ENCODE peak calls at places on chromosomes 3 and 15, in six cellular contexts. Y is endodermal cell; Z is CD8-positive, alpha-beta T cell; H is foreskin fibroblast; U is D721Med; T is pancreas. W is an unnamed sample.

GRCh38 chr3:183491923-183492848 is 63.3 kb downstream of the KLHL6 start:
- DNase-seq in Y (peak; percentile 44), Z (no peak), H (no peak), U (no peak), T (no peak), W (no peak)

GRCh38 chr3:153856932-153857331 is 264.3 kb upstream of the ARHGEF26 start:
- DNase-seq in Y (no peak), Z (no peak), H (no peak), U (no peak), T (no peak), W (no peak)

GRCh38 chr3:44114142-44114541 is 127.5 kb upstream of the TOPAZ1 start:
- DNase-seq in Y (peak; percentile 93), Z (peak; percentile 41), H (no peak), U (no peak), T (peak; percentile 57), W (no peak)

GRCh38 chr15:26807517-26808427 is 34.9 kb upstream of the GABRB3 start:
- DNase-seq in Y (no peak), Z (no peak), H (no peak), U (no peak), T (no peak), W (no peak)

GRCh38 chr3:84008623-84009022 is 950.2 kb upstream of the CADM2 start:
- DNase-seq in Y (no peak), Z (no peak), H (no peak), U (no peak), T (no peak), W (no peak)

GRCh38 chr3:129126726-129127280 is 5.2 kb upstream of the RAB43 start:
- DNase-seq in Y (no peak), Z (no peak), H (no peak), U (no peak), T (no peak), W (no peak)

GRCh38 chr15:26866298-26867198 is at the start of gene GABRA5:
- DNase-seq in Y (peak; percentile 93), Z (no peak), H (no peak), U (peak; percentile 57), T (peak; percentile 32), W (no peak)

GRCh38 chr3:195544634-195545033 is 1.5 kb upstream of the PPP1R2 start:
- DNase-seq in Y (no peak), Z (no peak), H (no peak), U (no peak), T (peak; percentile 38), W (no peak)

GRCh38 chr15:87735536-87735935 is 521.0 kb downstream of the NTRK3 start:
- DNase-seq in Y (no peak), Z (no peak), H (no peak), U (no peak), T (no peak), W (no peak)

GRCh38 chr3:46705751-46706572 is 4.8 kb downstream of the TMIE start:
- DNase-seq in Y (peak; percentile 69), Z (no peak), H (peak; percentile 64), U (no peak), T (no peak), W (peak; percentile 18)

GRCh38 chr15:39896101-39896500 is 24.0 kb downstream of the GPR176 start:
- DNase-seq in Y (no peak), Z (no peak), H (no peak), U (no peak), T (no peak), W (no peak)

GRCh38 chr15:59274126-59274970 is 67.7 kb downstream of the LDHAL6B start:
- DNase-seq in Y (no peak), Z (no peak), H (peak; percentile 33), U (no peak), T (no peak), W (no peak)

GRCh38 chr3:15261274-15261673 is 55.2 kb downstream of the CAPN7 start:
- DNase-seq in Y (no peak), Z (no peak), H (no peak), U (no peak), T (no peak), W (no peak)

GRCh38 chr3:15256861-15257341 is 50.9 kb downstream of the CAPN7 start:
- DNase-seq in Y (no peak), Z (no peak), H (no peak), U (no peak), T (no peak), W (no peak)

GRCh38 chr3:15260531-15260930 is 54.5 kb downstream of the CAPN7 start:
- DNase-seq in Y (no peak), Z (no peak), H (no peak), U (no peak), T (no peak), W (no peak)

GRCh38 chr3:15262021-15262420 is 56.0 kb downstream of the CAPN7 start:
- DNase-seq in Y (no peak), Z (no peak), H (no peak), U (no peak), T (no peak), W (no peak)

DNA sequence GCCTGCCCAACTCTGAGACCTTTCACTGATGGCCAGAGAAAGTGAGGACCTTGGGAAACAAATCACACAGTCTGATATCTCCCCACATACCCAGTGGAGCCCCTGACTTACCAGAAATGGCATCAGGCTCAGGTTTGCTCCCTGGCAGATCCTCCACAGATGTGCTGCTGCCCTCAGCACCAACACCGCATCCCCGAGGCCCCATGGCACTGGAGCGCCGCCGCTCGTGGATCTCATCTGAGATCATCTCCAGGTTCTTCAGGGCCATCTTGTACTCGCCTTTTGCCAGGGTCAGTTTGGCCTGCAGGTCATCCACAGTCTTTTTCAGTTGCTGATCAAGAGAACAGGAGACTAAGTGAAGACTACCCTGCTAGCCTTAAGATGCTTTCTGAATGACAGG is 52.7 kb downstream of the CAPN7 start:
- DNase-seq in Y (no peak), Z (no peak), H (no peak), U (no peak), T (no peak), W (no peak)
- TF ChIP-seq CTCF in Y (no peak), Z (no peak), H (no peak), U (no peak), T (no peak), W (no peak)

DNA sequence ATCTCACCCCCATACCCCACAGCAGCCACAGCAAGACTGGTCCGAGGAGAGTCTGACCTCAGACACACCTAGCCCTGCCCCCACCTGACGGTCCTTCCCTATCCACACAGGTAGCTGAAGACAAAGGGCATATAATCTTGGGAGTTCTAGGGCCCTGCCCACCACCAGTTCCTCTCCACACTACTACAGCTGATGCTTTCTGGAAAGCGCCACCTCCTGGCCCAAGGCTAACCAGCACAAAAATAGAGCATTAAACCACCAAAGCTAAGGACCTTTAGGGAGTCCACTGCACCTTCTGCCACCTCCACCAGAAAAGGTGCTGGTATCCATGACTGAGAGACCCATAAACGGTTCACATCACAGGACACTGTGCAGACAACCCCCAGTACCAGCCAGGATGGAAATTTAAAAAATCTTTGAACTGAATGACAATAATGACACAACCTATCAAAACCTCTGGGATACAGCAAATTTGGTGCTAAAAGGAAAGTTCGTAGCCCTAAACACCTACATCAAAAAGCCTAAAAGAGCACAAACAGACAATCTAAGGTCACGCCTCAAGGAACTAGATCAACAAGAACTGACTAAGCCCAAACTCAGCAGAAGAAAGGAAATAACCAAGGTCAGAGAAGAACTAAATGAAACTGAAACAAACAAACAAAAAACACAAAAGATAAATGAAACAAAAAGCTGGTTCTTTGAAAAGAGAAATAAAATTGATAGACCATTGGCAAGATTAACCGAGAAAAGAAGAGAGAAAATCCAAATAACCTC is 122.1 kb upstream of the TPRG1 start:
- DNase-seq in Y (peak; percentile 68), Z (no peak), H (no peak), U (no peak), T (no peak), W (no peak)
- TF ChIP-seq CTCF in Y (peak; percentile 66), Z (no peak), H (no peak), U (no peak), T (no peak), W (no peak)

GRCh38 chr3:169311366-169311765 is 352.1 kb downstream of the MECOM start:
- DNase-seq in Y (no peak), Z (no peak), H (no peak), U (no peak), T (no peak), W (no peak)
- TF ChIP-seq CTCF in Y (no peak), Z (no peak), H (no peak), U (no peak), T (no peak), W (no peak)

GRCh38 chr3:65438612-65439011 is 600.1 kb downstream of the MAGI1 start:
- DNase-seq in Y (no peak), Z (no peak), H (no peak), U (no peak), T (no peak), W (no peak)

GRCh38 chr3:65433480-65433879 is 605.2 kb downstream of the MAGI1 start:
- DNase-seq in Y (no peak), Z (no peak), H (no peak), U (no peak), T (no peak), W (no peak)

GRCh38 chr3:65439641-65440040 is 599.1 kb downstream of the MAGI1 start:
- DNase-seq in Y (peak; percentile 87), Z (no peak), H (peak; percentile 50), U (no peak), T (no peak), W (peak; percentile 47)

GRCh38 chr3:65438096-65438495 is 600.6 kb downstream of the MAGI1 start:
- DNase-seq in Y (no peak), Z (no peak), H (no peak), U (no peak), T (no peak), W (no peak)

GRCh38 chr3:65436580-65436979 is 602.1 kb downstream of the MAGI1 start:
- DNase-seq in Y (peak; percentile 69), Z (no peak), H (no peak), U (no peak), T (no peak), W (no peak)
- TF ChIP-seq CTCF in Y (peak; percentile 90), Z (no peak), H (peak; percentile 36), U (peak; percentile 70), T (no peak), W (peak; percentile 44)

GRCh38 chr3:168040624-168041208 is 55.0 kb downstream of the GOLIM4 start:
- DNase-seq in Y (peak; percentile 50), Z (no peak), H (peak; percentile 37), U (no peak), T (no peak), W (peak; percentile 39)
- TF ChIP-seq CTCF in Y (peak; percentile 90), Z (no peak), H (peak; percentile 69), U (peak; percentile 63), T (peak; percentile 27), W (peak; percentile 84)